ENCODE peak calls at places on chromosomes 1 and 21, in nine cellular contexts. K, F, S, G, V, D, A, J and U are unnamed samples.

GRCh38 chr1:27572679-27573426 is 31.1 kb downstream of the AHDC1 start:
- DNase-seq in K (no peak), F (no peak), S (no peak), G (no peak), V (no peak), D (no peak), A (no peak), J (no peak), U (no peak)

GRCh38 chr21:17858764-17859163 is 39.6 kb upstream of the C21orf91 start:
- DNase-seq in K (no peak), F (no peak), S (no peak), G (no peak), V (no peak), D (no peak), A (no peak), J (no peak), U (no peak)

GRCh38 chr1:33433509-33434362 is 2.8 kb upstream of the PHC2 start:
- DNase-seq in K (no peak), F (peak), S (peak), G (no peak), V (peak), D (peak), A (no peak), J (no peak), U (no peak)

GRCh38 chr1:43879414-43879813 is 54.2 kb upstream of the ARTN start:
- DNase-seq in K (no peak), F (no peak), S (no peak), G (no peak), V (no peak), D (no peak), A (no peak), J (no peak), U (no peak)

GRCh38 chr1:115136106-115136505 is 46.8 kb upstream of the TSPAN2 start:
- DNase-seq in K (no peak), F (no peak), S (no peak), G (no peak), V (peak), D (no peak), A (no peak), J (no peak), U (no peak)

GRCh38 chr1:94300731-94301130 is 63.3 kb upstream of the ARHGAP29 start:
- DNase-seq in K (no peak), F (no peak), S (no peak), G (no peak), V (no peak), D (no peak), A (no peak), J (no peak), U (no peak)

GRCh38 chr21:42051788-42052187 is 19.3 kb upstream of the UMODL1 start:
- DNase-seq in K (no peak), F (no peak), S (no peak), G (no peak), V (no peak), D (no peak), A (no peak), J (no peak), U (no peak)

GRCh38 chr1:38803647-38804046 is 55.9 kb downstream of the RRAGC start:
- DNase-seq in K (no peak), F (no peak), S (no peak), G (no peak), V (no peak), D (no peak), A (no peak), J (no peak), U (no peak)

GRCh38 chr1:24699628-24700027 is 45.6 kb upstream of the CLIC4 start:
- DNase-seq in K (no peak), F (no peak), S (no peak), G (no peak), V (no peak), D (no peak), A (no peak), J (no peak), U (no peak)

GRCh38 chr1:159922499-159923202 is 2.7 kb downstream of the TAGLN2 start:
- DNase-seq in K (peak), F (no peak), S (peak), G (no peak), V (no peak), D (no peak), A (no peak), J (no peak), U (peak)

GRCh38 chr21:26769613-26770188 is 75.5 kb downstream of the ADAMTS1 start:
- DNase-seq in K (peak), F (peak), S (no peak), G (no peak), V (peak), D (no peak), A (no peak), J (no peak), U (no peak)

GRCh38 chr1:29962831-29963247 is 726.5 kb downstream of the PTPRU start:
- DNase-seq in K (no peak), F (no peak), S (no peak), G (no peak), V (peak), D (no peak), A (no peak), J (no peak), U (no peak)

GRCh38 chr1:10497109-10497508 is 22.4 kb downstream of the PEX14 start:
- DNase-seq in K (no peak), F (no peak), S (no peak), G (no peak), V (no peak), D (no peak), A (no peak), J (no peak), U (no peak)

GRCh38 chr1:97006044-97006676 is 284.6 kb downstream of the PTBP2 start:
- DNase-seq in K (no peak), F (peak), S (no peak), G (no peak), V (peak), D (no peak), A (no peak), J (no peak), U (no peak)

GRCh38 chr1:197921235-197922069 is 4.3 kb downstream of the LHX9 start:
- DNase-seq in K (peak), F (no peak), S (no peak), G (no peak), V (no peak), D (no peak), A (no peak), J (no peak), U (no peak)

GRCh38 chr1:9027307-9027706 is 1.1 kb upstream of the SLC2A7 start:
- DNase-seq in K (no peak), F (no peak), S (no peak), G (no peak), V (no peak), D (no peak), A (no peak), J (no peak), U (no peak)

GRCh38 chr1:156414440-156415064 is 45.5 kb downstream of the RHBG start:
- DNase-seq in K (peak), F (no peak), S (no peak), G (no peak), V (no peak), D (peak), A (no peak), J (no peak), U (no peak)

GRCh38 chr1:198892065-198892464 is 253.2 kb downstream of the PTPRC start:
- DNase-seq in K (peak), F (peak), S (no peak), G (no peak), V (peak), D (no peak), A (no peak), J (no peak), U (no peak)

GRCh38 chr1:89698020-89698560 is 65.2 kb downstream of the LRRC8C start:
- DNase-seq in K (no peak), F (no peak), S (no peak), G (no peak), V (no peak), D (no peak), A (no peak), J (no peak), U (no peak)

GRCh38 chr1:224507771-224508523 is 73.3 kb upstream of the WDR26 start:
- DNase-seq in K (no peak), F (no peak), S (no peak), G (no peak), V (peak), D (no peak), A (no peak), J (no peak), U (no peak)

GRCh38 chr1:23227806-23228205 is 10.5 kb upstream of the HTR1D start:
- DNase-seq in K (no peak), F (no peak), S (no peak), G (no peak), V (no peak), D (no peak), A (no peak), J (no peak), U (no peak)

GRCh38 chr1:173489149-173489600 is 12.0 kb downstream of the PRDX6 start:
- DNase-seq in K (peak), F (no peak), S (no peak), G (no peak), V (no peak), D (no peak), A (no peak), J (no peak), U (no peak)

GRCh38 chr1:118290046-118290445 is 105.0 kb upstream of the SPAG17 start:
- DNase-seq in K (no peak), F (no peak), S (no peak), G (no peak), V (no peak), D (no peak), A (no peak), J (no peak), U (no peak)

GRCh38 chr1:94801919-94802546 is 18.1 kb upstream of the SLC44A3 start:
- DNase-seq in K (no peak), F (peak), S (no peak), G (no peak), V (peak), D (no peak), A (no peak), J (no peak), U (peak)

GRCh38 chr1:38009088-38009840 is 3.3 kb upstream of the UTP11 start:
- DNase-seq in K (no peak), F (no peak), S (no peak), G (no peak), V (peak), D (peak), A (peak), J (no peak), U (no peak)

GRCh38 chr1:182615468-182616129 is 11.4 kb upstream of the RGS16 start:
- DNase-seq in K (no peak), F (no peak), S (peak), G (peak), V (no peak), D (peak), A (peak), J (peak), U (peak)

GRCh38 chr21:45278156-45278911 is 9.4 kb downstream of the POFUT2 start:
- DNase-seq in K (no peak), F (no peak), S (peak), G (no peak), V (no peak), D (no peak), A (no peak), J (no peak), U (no peak)

GRCh38 chr1:34108711-34109110 is 56.3 kb downstream of the CSMD2 start:
- DNase-seq in K (no peak), F (no peak), S (no peak), G (no peak), V (no peak), D (no peak), A (no peak), J (no peak), U (no peak)

GRCh38 chr1:201345081-201345355 is 32.5 kb downstream of the TNNT2 start:
- DNase-seq in K (no peak), F (no peak), S (no peak), G (no peak), V (no peak), D (no peak), A (no peak), J (no peak), U (no peak)

GRCh38 chr1:87851490-87851889 is 522.8 kb downstream of the LMO4 start:
- DNase-seq in K (no peak), F (no peak), S (no peak), G (no peak), V (no peak), D (no peak), A (no peak), J (no peak), U (no peak)

GRCh38 chr21:15441060-15441493 is 288.7 kb upstream of the USP25 start:
- DNase-seq in K (no peak), F (no peak), S (no peak), G (no peak), V (no peak), D (no peak), A (no peak), J (no peak), U (no peak)

GRCh38 chr1:172941945-172942344 is 108.8 kb downstream of the TNFSF18 start:
- DNase-seq in K (no peak), F (no peak), S (no peak), G (no peak), V (no peak), D (no peak), A (no peak), J (no peak), U (peak)